ENCODE peak calls at places on chromosomes 3 and 15, in seven cellular contexts. E is D721Med; F is RWPE1; R is B cell; J is bronchial epithelial cell; A is CD4-positive, alpha-beta T cell; W is fibroblast of lung. Y is an unnamed sample.

GRCh38 chr3:125349055-125349454 is 26.1 kb downstream of the ZNF148 start:
- DNase-seq in E (no peak), F (no peak), R (no peak), J (no peak), A (no peak), W (no peak), Y (no peak)

GRCh38 chr15:91553455-91553854 is 300.1 kb upstream of the SLCO3A1 start:
- DNase-seq in E (no peak), F (no peak), R (no peak), J (no peak), A (no peak), W (no peak), Y (no peak)

GRCh38 chr3:64623125-64623524 is 64.7 kb downstream of the ADAMTS9 start:
- DNase-seq in E (no peak), F (no peak), R (no peak), J (no peak), A (no peak), W (peak), Y (peak)

GRCh38 chr3:190941694-190942280 is 79.3 kb upstream of the GMNC start:
- DNase-seq in E (no peak), F (no peak), R (no peak), J (no peak), A (no peak), W (no peak), Y (no peak)

GRCh38 chr3:99895706-99896441 is 78.2 kb downstream of the CMSS1 start:
- DNase-seq in E (no peak), F (peak), R (no peak), J (peak), A (no peak), W (peak), Y (peak)

GRCh38 chr15:69524850-69525249 is 72.2 kb downstream of the RPLP1 start:
- DNase-seq in E (no peak), F (no peak), R (no peak), J (no peak), A (no peak), W (no peak), Y (no peak)

GRCh38 chr15:77554306-77555080 is 78.2 kb downstream of the LINGO1 start:
- DNase-seq in E (no peak), F (no peak), R (no peak), J (no peak), A (no peak), W (no peak), Y (no peak)

GRCh38 chr3:111662907-111663306 is 67.8 kb upstream of the ZBED2 start:
- DNase-seq in E (no peak), F (no peak), R (no peak), J (no peak), A (no peak), W (no peak), Y (no peak)

GRCh38 chr15:26628071-26628470 is 144.8 kb downstream of the GABRB3 start:
- DNase-seq in E (no peak), F (no peak), R (no peak), J (peak), A (no peak), W (no peak), Y (no peak)

GRCh38 chr3:67832807-67833206 is 178.4 kb upstream of the SUCLG2 start:
- DNase-seq in E (no peak), F (no peak), R (no peak), J (peak), A (no peak), W (no peak), Y (no peak)

GRCh38 chr3:36380171-36381031 is at the start of gene STAC:
- DNase-seq in E (peak), F (no peak), R (no peak), J (no peak), A (no peak), W (peak), Y (no peak)

GRCh38 chr3:49017646-49017977 is 768 bp downstream of the DALRD3 start:
- DNase-seq in E (no peak), F (no peak), R (no peak), J (no peak), A (no peak), W (no peak), Y (no peak)

GRCh38 chr3:175651716-175652115 is 792.6 kb downstream of the NAALADL2 start:
- DNase-seq in E (no peak), F (no peak), R (no peak), J (no peak), A (no peak), W (no peak), Y (peak)

GRCh38 chr3:124785966-124786365 is 55.7 kb downstream of the UMPS start:
- DNase-seq in E (no peak), F (no peak), R (no peak), J (no peak), A (no peak), W (no peak), Y (no peak)

GRCh38 chr3:195117978-195118581 is 152.9 kb downstream of the XXYLT1 start:
- DNase-seq in E (no peak), F (peak), R (no peak), J (peak), A (no peak), W (peak), Y (peak)

GRCh38 chr15:69806287-69806915 is 291.3 kb downstream of the TLE3 start:
- DNase-seq in E (no peak), F (no peak), R (no peak), J (no peak), A (no peak), W (no peak), Y (no peak)

GRCh38 chr3:161273589-161274218 is 52.6 kb downstream of the NMD3 start:
- DNase-seq in E (no peak), F (no peak), R (no peak), J (peak), A (peak), W (peak), Y (peak)

GRCh38 chr3:52834871-52835501 is at the start of gene MUSTN1:
- DNase-seq in E (no peak), F (no peak), R (no peak), J (no peak), A (no peak), W (no peak), Y (peak)

GRCh38 chr3:72907851-72908620 is 20.2 kb downstream of the GXYLT2 start:
- DNase-seq in E (no peak), F (no peak), R (no peak), J (peak), A (no peak), W (peak), Y (peak)

GRCh38 chr3:149610351-149611105 is 47.3 kb downstream of the WWTR1 start:
- DNase-seq in E (no peak), F (no peak), R (no peak), J (no peak), A (no peak), W (no peak), Y (no peak)

GRCh38 chr3:29486087-29486486 is 205.2 kb downstream of the RBMS3 start:
- DNase-seq in E (no peak), F (peak), R (no peak), J (peak), A (no peak), W (peak), Y (peak)

GRCh38 chr15:34708422-34708821 is 46.4 kb downstream of the GJD2 start:
- DNase-seq in E (no peak), F (peak), R (no peak), J (peak), A (no peak), W (peak), Y (peak)

GRCh38 chr3:44915702-44916438 is 41.5 kb downstream of the TGM4 start:
- DNase-seq in E (no peak), F (no peak), R (no peak), J (no peak), A (no peak), W (no peak), Y (peak)

GRCh38 chr3:118968111-118968510 is 66.5 kb downstream of the IGSF11 start:
- DNase-seq in E (no peak), F (no peak), R (no peak), J (no peak), A (no peak), W (no peak), Y (no peak)

GRCh38 chr3:10242182-10243065 is 5.8 kb upstream of the TATDN2 start:
- DNase-seq in E (no peak), F (no peak), R (no peak), J (no peak), A (peak), W (peak), Y (peak)

GRCh38 chr3:11826628-11827265 is 19.9 kb downstream of the TAMM41 start:
- DNase-seq in E (no peak), F (no peak), R (no peak), J (no peak), A (no peak), W (peak), Y (peak)

GRCh38 chr3:177731644-177732268 is 534.5 kb upstream of the TBL1XR1 start:
- DNase-seq in E (no peak), F (no peak), R (no peak), J (peak), A (no peak), W (peak), Y (peak)

GRCh38 chr15:70559223-70559823 is 204.0 kb downstream of the UACA start:
- DNase-seq in E (no peak), F (no peak), R (no peak), J (peak), A (peak), W (peak), Y (peak)

GRCh38 chr3:172760406-172760805 is 9.9 kb downstream of the ECT2 start:
- DNase-seq in E (no peak), F (no peak), R (no peak), J (peak), A (no peak), W (peak), Y (peak)

GRCh38 chr15:90560229-90560771 is 30.6 kb downstream of the CRTC3 start:
- DNase-seq in E (no peak), F (peak), R (no peak), J (no peak), A (no peak), W (peak), Y (peak)

GRCh38 chr15:50893976-50894375 is 14.5 kb upstream of the AP4E1 start:
- DNase-seq in E (no peak), F (no peak), R (no peak), J (no peak), A (no peak), W (no peak), Y (no peak)

GRCh38 chr15:77333166-77333565 is 86.7 kb downstream of the PEAK1 start:
- DNase-seq in E (no peak), F (no peak), R (no peak), J (no peak), A (no peak), W (no peak), Y (no peak)

GRCh38 chr3:154818676-154819255 is 261.4 kb upstream of the MME start:
- DNase-seq in E (no peak), F (no peak), R (no peak), J (no peak), A (no peak), W (peak), Y (peak)

GRCh38 chr3:14275962-14276909 is 97.6 kb downstream of the LSM3 start:
- DNase-seq in E (no peak), F (no peak), R (no peak), J (no peak), A (no peak), W (no peak), Y (no peak)

GRCh38 chr3:63264716-63265115 is 13.4 kb upstream of the SYNPR start:
- DNase-seq in E (no peak), F (no peak), R (no peak), J (no peak), A (no peak), W (no peak), Y (no peak)

GRCh38 chr15:25439456-25439836 is 622 bp upstream of the UBE3A start:
- DNase-seq in E (no peak), F (peak), R (peak), J (peak), A (no peak), W (peak), Y (peak)

GRCh38 chr3:191721983-191722382 is 261.0 kb downstream of the PYDC2 start:
- DNase-seq in E (no peak), F (peak), R (no peak), J (peak), A (no peak), W (peak), Y (no peak)

GRCh38 chr3:174436367-174436766 is 422.8 kb upstream of the NAALADL2 start:
- DNase-seq in E (no peak), F (no peak), R (no peak), J (no peak), A (no peak), W (no peak), Y (no peak)

GRCh38 chr3:124174463-124174862 is 182.5 kb upstream of the ROPN1 start:
- DNase-seq in E (peak), F (no peak), R (no peak), J (no peak), A (no peak), W (no peak), Y (peak)

GRCh38 chr15:80367661-80368060 is 36.5 kb upstream of the ARNT2 start:
- DNase-seq in E (no peak), F (no peak), R (no peak), J (no peak), A (no peak), W (no peak), Y (peak)

GRCh38 chr15:80371924-80372323 is 32.3 kb upstream of the ARNT2 start:
- DNase-seq in E (no peak), F (no peak), R (no peak), J (no peak), A (no peak), W (no peak), Y (no peak)

GRCh38 chr15:80367094-80367493 is 37.1 kb upstream of the ARNT2 start:
- DNase-seq in E (no peak), F (no peak), R (no peak), J (no peak), A (no peak), W (no peak), Y (peak)
- TF ChIP-seq CTCF in E (peak), F (no peak), R (no peak), J (no peak), A (no peak), W (peak), Y (peak)

GRCh38 chr3:4986611-4987373 is 7.6 kb downstream of the BHLHE40 start:
- DNase-seq in E (no peak), F (peak), R (peak), J (peak), A (peak), W (peak), Y (peak)
- TF ChIP-seq CTCF in E (no peak), F (no peak), R (no peak), J (no peak), A (no peak), W (no peak), Y (no peak)

DNA sequence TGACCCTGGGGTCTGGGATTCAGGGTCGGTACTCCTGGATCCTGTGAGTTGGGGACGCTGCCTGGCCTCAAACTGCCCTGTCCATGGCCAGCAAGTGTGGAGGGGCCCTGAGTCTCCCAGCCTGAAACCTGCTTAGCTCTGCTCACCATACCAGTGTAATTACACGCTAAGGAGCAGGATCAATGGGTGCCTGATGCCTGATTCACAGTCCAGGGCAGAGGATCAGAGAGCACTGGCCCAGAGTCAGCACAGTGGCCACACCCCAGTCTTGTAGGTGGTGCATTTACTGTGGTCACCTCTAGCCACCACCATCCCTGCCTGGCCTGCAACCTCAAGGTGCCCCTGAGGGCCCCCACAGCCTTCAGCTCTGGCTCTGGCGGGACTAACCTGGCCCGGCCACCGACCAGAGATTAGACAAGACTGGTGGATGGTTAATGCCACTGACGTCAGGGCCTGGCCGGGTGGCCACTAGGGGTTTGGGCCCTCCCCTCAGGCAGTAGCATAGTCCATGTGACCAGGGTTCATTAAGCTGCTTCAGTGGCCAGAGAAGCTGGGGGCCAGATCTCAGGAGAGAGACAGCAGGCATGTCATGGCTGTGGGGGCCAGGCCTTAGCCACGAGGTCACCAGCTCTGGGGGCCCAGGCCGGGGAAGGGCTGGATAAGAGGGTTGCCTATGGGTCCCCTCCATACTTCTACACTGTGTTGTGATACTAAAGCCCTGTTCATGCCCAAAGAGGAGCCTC is 3.3 kb upstream of the SLC38A3 start:
- DNase-seq in E (no peak), F (no peak), R (no peak), J (no peak), A (no peak), W (no peak), Y (no peak)
- TF ChIP-seq CTCF in E (no peak), F (no peak), R (no peak), J (no peak), A (no peak), W (no peak), Y (no peak)

GRCh38 chr15:72382146-72382545 is 6.3 kb upstream of the HEXA start:
- DNase-seq in E (no peak), F (no peak), R (no peak), J (no peak), A (no peak), W (no peak), Y (peak)
- TF ChIP-seq CTCF in E (peak), F (peak), R (peak), J (no peak), A (no peak), W (peak), Y (peak)

GRCh38 chr15:28098360-28098765 is 752 bp downstream of the OCA2 start:
- DNase-seq in E (no peak), F (no peak), R (no peak), J (no peak), A (no peak), W (no peak), Y (no peak)

GRCh38 chr15:28097656-28098359 is 1.3 kb downstream of the OCA2 start:
- DNase-seq in E (no peak), F (no peak), R (no peak), J (no peak), A (no peak), W (no peak), Y (no peak)

GRCh38 chr15:28100516-28101195 is 1.5 kb upstream of the OCA2 start:
- DNase-seq in E (no peak), F (no peak), R (no peak), J (no peak), A (no peak), W (no peak), Y (no peak)

GRCh38 chr15:28099555-28100140 is 533 bp upstream of the OCA2 start:
- DNase-seq in E (no peak), F (no peak), R (no peak), J (no peak), A (no peak), W (no peak), Y (no peak)

DNA sequence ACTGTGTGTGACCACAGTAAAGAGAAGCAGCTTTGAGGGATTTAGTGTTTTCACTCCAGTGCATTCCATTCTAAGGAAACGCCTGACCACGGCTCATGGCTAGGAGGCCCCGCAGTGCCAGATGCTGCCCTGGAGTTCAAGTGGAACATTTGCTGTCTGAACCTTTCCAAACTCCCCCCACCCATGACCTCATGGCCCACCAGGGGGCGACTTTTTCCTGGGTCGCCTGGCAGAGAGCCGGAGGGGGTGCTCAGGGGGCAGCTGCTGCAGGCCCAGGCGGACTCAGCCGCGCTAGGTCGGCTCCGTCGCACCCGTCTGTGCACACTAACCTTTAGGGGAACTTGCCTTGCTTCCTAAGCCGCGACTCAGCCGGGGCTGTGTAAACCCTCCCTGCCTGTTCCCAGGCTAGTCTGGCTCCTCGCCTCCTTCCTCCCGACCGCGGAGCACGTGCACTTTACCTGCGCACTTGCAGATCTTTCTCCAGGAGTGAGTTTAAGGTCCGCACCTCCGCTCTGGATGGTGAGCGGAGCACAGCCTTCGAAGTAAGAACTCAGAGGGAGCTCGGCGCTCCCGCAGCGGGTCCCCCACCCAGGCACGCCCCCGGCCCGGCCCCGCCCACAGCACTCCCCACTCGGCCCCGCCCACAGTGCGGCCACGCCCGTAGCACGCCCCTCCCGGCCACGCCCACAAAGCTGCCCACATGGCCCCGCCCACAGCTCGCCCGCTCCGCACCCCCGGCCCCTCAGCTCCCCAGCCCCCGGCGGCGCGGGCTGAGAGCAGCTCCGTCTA is at the start of gene OCA2:
- DNase-seq in E (peak), F (no peak), R (no peak), J (no peak), A (peak), W (peak), Y (peak)
- TF ChIP-seq CTCF in E (peak), F (no peak), R (peak), J (peak), A (peak), W (peak), Y (peak)

GRCh38 chr3:55549172-55549571 is 62.1 kb upstream of the WNT5A start:
- DNase-seq in E (no peak), F (no peak), R (no peak), J (no peak), A (no peak), W (no peak), Y (peak)
- TF ChIP-seq CTCF in E (no peak), F (no peak), R (no peak), J (no peak), A (no peak), W (peak), Y (peak)

GRCh38 chr3:138328341-138328740 is 1.3 kb downstream of the NME9 start:
- DNase-seq in E (no peak), F (no peak), R (no peak), J (no peak), A (no peak), W (peak), Y (peak)
- TF ChIP-seq CTCF in E (peak), F (no peak), R (no peak), J (no peak), A (no peak), W (peak), Y (peak)

GRCh38 chr15:62299541-62299940 is 134.5 kb upstream of the C2CD4B start:
- DNase-seq in E (no peak), F (no peak), R (no peak), J (no peak), A (no peak), W (no peak), Y (no peak)
- TF ChIP-seq CTCF in E (no peak), F (no peak), R (no peak), J (no peak), A (no peak), W (no peak), Y (no peak)